ENCODE peak calls at places on chromosomes 7 and 10, in eight cellular contexts. One of them, this sample, is unnamed.

GRCh38 chr7:158821173-158822021 is 7.9 kb downstream of the ESYT2 start:
- DNase-seq in ovary: peak; percentile 36
- DNase-seq in adrenal gland: no peak
- DNase-seq in HCT116: peak; percentile 90
- DNase-seq in heart left ventricle: no peak
- DNase-seq in tibial nerve: peak; percentile 46
- DNase-seq in IMR-90: peak; percentile 75
- DNase-seq in body of pancreas: no peak
- DNase-seq in this sample: no peak

GRCh38 chr7:101395376-101395775 is 32.7 kb downstream of the COL26A1 start:
- DNase-seq in HCT116: no peak
- DNase-seq in body of pancreas: no peak
- DNase-seq in ovary: no peak
- DNase-seq in IMR-90: no peak
- DNase-seq in tibial nerve: no peak
- DNase-seq in heart left ventricle: no peak
- DNase-seq in adrenal gland: no peak
- DNase-seq in this sample: no peak

GRCh38 chr7:158248816-158249215 is 338.8 kb downstream of the PTPRN2 start:
- DNase-seq in adrenal gland: no peak
- DNase-seq in HCT116: no peak
- DNase-seq in body of pancreas: no peak
- DNase-seq in heart left ventricle: no peak
- DNase-seq in IMR-90: no peak
- DNase-seq in tibial nerve: no peak
- DNase-seq in ovary: peak; percentile 3
- DNase-seq in this sample: no peak

GRCh38 chr7:47389171-47389922 is 192.6 kb downstream of the TNS3 start:
- DNase-seq in ovary: no peak
- DNase-seq in adrenal gland: peak; percentile 7
- DNase-seq in tibial nerve: no peak
- DNase-seq in HCT116: no peak
- DNase-seq in body of pancreas: no peak
- DNase-seq in IMR-90: no peak
- DNase-seq in heart left ventricle: no peak
- DNase-seq in this sample: no peak

GRCh38 chr10:113093188-113094113 is 143.4 kb downstream of the TCF7L2 start:
- DNase-seq in ovary: no peak
- DNase-seq in IMR-90: peak; percentile 77
- DNase-seq in tibial nerve: no peak
- DNase-seq in body of pancreas: peak; percentile 45
- DNase-seq in HCT116: peak; percentile 87
- DNase-seq in heart left ventricle: no peak
- DNase-seq in adrenal gland: no peak
- DNase-seq in this sample: peak; percentile 34

GRCh38 chr7:28104811-28105210 is 75.8 kb downstream of the JAZF1 start:
- DNase-seq in ovary: no peak
- DNase-seq in IMR-90: no peak
- DNase-seq in HCT116: no peak
- DNase-seq in heart left ventricle: no peak
- DNase-seq in adrenal gland: no peak
- DNase-seq in tibial nerve: no peak
- DNase-seq in body of pancreas: no peak
- DNase-seq in this sample: no peak

GRCh38 chr10:78420946-78421732 is 387.5 kb downstream of the RPS24 start:
- DNase-seq in tibial nerve: no peak
- DNase-seq in ovary: no peak
- DNase-seq in body of pancreas: peak; percentile 4
- DNase-seq in IMR-90: no peak
- DNase-seq in HCT116: no peak
- DNase-seq in adrenal gland: no peak
- DNase-seq in heart left ventricle: no peak
- DNase-seq in this sample: no peak

GRCh38 chr10:128867819-128868218 is 599.2 kb upstream of the MGMT start:
- DNase-seq in heart left ventricle: no peak
- DNase-seq in HCT116: no peak
- DNase-seq in ovary: no peak
- DNase-seq in IMR-90: no peak
- DNase-seq in body of pancreas: no peak
- DNase-seq in adrenal gland: no peak
- DNase-seq in tibial nerve: no peak
- DNase-seq in this sample: no peak

GRCh38 chr7:111852081-111852480 is 289.8 kb upstream of the IMMP2L start:
- DNase-seq in HCT116: no peak
- DNase-seq in adrenal gland: no peak
- DNase-seq in tibial nerve: no peak
- DNase-seq in ovary: no peak
- DNase-seq in heart left ventricle: no peak
- DNase-seq in IMR-90: no peak
- DNase-seq in body of pancreas: no peak
- DNase-seq in this sample: no peak

GRCh38 chr10:62502995-62503613 is 128.9 kb downstream of the ZNF365 start:
- DNase-seq in IMR-90: no peak
- DNase-seq in tibial nerve: peak; percentile 28
- DNase-seq in heart left ventricle: no peak
- DNase-seq in body of pancreas: no peak
- DNase-seq in HCT116: no peak
- DNase-seq in adrenal gland: no peak
- DNase-seq in ovary: no peak
- DNase-seq in this sample: no peak

GRCh38 chr10:67884842-67885680 is 605 bp downstream of the SIRT1 start:
- DNase-seq in IMR-90: peak; percentile 63
- DNase-seq in adrenal gland: peak; percentile 85
- DNase-seq in heart left ventricle: peak; percentile 84
- DNase-seq in HCT116: peak; percentile 18
- DNase-seq in body of pancreas: peak; percentile 86
- DNase-seq in tibial nerve: peak; percentile 67
- DNase-seq in ovary: peak; percentile 81
- DNase-seq in this sample: peak; percentile 82

GRCh38 chr7:16399916-16400895 is 21.1 kb downstream of the CRPPA start:
- DNase-seq in ovary: no peak
- DNase-seq in body of pancreas: no peak
- DNase-seq in IMR-90: peak; percentile 2
- DNase-seq in adrenal gland: no peak
- DNase-seq in HCT116: no peak
- DNase-seq in heart left ventricle: no peak
- DNase-seq in tibial nerve: no peak
- DNase-seq in this sample: no peak

GRCh38 chr7:77935652-77936348 is 137.2 kb downstream of the PHTF2 start:
- DNase-seq in heart left ventricle: no peak
- DNase-seq in IMR-90: no peak
- DNase-seq in body of pancreas: no peak
- DNase-seq in HCT116: no peak
- DNase-seq in adrenal gland: no peak
- DNase-seq in ovary: no peak
- DNase-seq in tibial nerve: no peak
- DNase-seq in this sample: no peak

GRCh38 chr7:80060218-80060806 is 74.3 kb upstream of the GNAI1 start:
- DNase-seq in heart left ventricle: no peak
- DNase-seq in ovary: no peak
- DNase-seq in tibial nerve: no peak
- DNase-seq in adrenal gland: no peak
- DNase-seq in HCT116: peak; percentile 63
- DNase-seq in body of pancreas: no peak
- DNase-seq in IMR-90: peak; percentile 82
- DNase-seq in this sample: no peak

GRCh38 chr7:39130740-39131538 is 153.2 kb downstream of the POU6F2 start:
- DNase-seq in ovary: no peak
- DNase-seq in adrenal gland: no peak
- DNase-seq in HCT116: no peak
- DNase-seq in IMR-90: no peak
- DNase-seq in body of pancreas: peak; percentile 35
- DNase-seq in heart left ventricle: no peak
- DNase-seq in tibial nerve: no peak
- DNase-seq in this sample: no peak

GRCh38 chr7:45053401-45053800 is 35.4 kb downstream of the NACAD start:
- DNase-seq in ovary: no peak
- DNase-seq in IMR-90: no peak
- DNase-seq in body of pancreas: no peak
- DNase-seq in heart left ventricle: no peak
- DNase-seq in tibial nerve: no peak
- DNase-seq in HCT116: no peak
- DNase-seq in adrenal gland: no peak
- DNase-seq in this sample: no peak

GRCh38 chr10:119026301-119027110 is 3.0 kb upstream of the NANOS1 start:
- DNase-seq in tibial nerve: no peak
- DNase-seq in IMR-90: no peak
- DNase-seq in adrenal gland: no peak
- DNase-seq in body of pancreas: no peak
- DNase-seq in ovary: no peak
- DNase-seq in HCT116: no peak
- DNase-seq in heart left ventricle: no peak
- DNase-seq in this sample: no peak

GRCh38 chr7:8261711-8262695 is at the start of gene ICA1:
- DNase-seq in IMR-90: no peak
- DNase-seq in tibial nerve: peak; percentile 6
- DNase-seq in heart left ventricle: peak; percentile 83
- DNase-seq in body of pancreas: peak; percentile 87
- DNase-seq in adrenal gland: peak; percentile 35
- DNase-seq in ovary: peak; percentile 41
- DNase-seq in HCT116: no peak
- DNase-seq in this sample: peak; percentile 83
- TF ChIP-seq POLR2A in IMR-90: no peak
- TF ChIP-seq POLR2A in tibial nerve: peak; percentile 25
- TF ChIP-seq POLR2A in heart left ventricle: no peak
- TF ChIP-seq POLR2A in body of pancreas: peak; percentile 79
- TF ChIP-seq POLR2A in adrenal gland: peak; percentile 18
- TF ChIP-seq POLR2A in ovary: no peak
- TF ChIP-seq POLR2A in HCT116: no peak
- TF ChIP-seq POLR2A in this sample: peak; percentile 53

GRCh38 chr10:35611750-35612149 is 6.6 kb downstream of the GJD4 start:
- DNase-seq in ovary: no peak
- DNase-seq in adrenal gland: no peak
- DNase-seq in HCT116: no peak
- DNase-seq in tibial nerve: no peak
- DNase-seq in IMR-90: no peak
- DNase-seq in body of pancreas: no peak
- DNase-seq in heart left ventricle: no peak
- DNase-seq in this sample: no peak
- H3K27me3 ChIP-seq in ovary: no peaks in the 10 kb centered on the region
- H3K27me3 ChIP-seq in adrenal gland: peaks cover 15% of the 10 kb centered on the region
- H3K27me3 ChIP-seq in HCT116: peaks cover 38% of the 10 kb centered on the region
- H3K27me3 ChIP-seq in tibial nerve: no peaks in the 10 kb centered on the region
- H3K27me3 ChIP-seq in IMR-90: peaks cover 31% of the 10 kb centered on the region
- H3K27me3 ChIP-seq in body of pancreas: peaks cover 10% of the 10 kb centered on the region
- H3K27me3 ChIP-seq in heart left ventricle: no peaks in the 10 kb centered on the region
- H3K27me3 ChIP-seq in this sample: peaks cover 5% of the 10 kb centered on the region

DNA sequence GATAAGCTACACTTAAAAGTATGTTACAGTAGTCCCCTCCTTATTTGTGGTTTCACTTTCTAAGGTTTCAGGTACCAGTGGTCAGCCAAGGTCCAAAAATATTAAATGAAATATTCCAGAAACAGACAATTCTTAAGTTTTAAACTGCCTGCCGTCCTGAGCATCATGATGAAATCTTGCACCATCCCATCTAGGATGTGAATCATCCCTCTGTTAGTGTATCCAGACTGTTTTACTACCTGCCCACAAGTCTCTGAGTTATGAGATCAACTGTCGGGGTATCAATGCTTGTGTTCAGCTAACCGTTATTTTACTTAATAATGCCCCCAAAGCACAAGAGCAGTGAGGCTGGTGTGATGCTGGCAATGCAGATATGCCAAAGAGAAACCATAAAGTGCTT is 11.4 kb downstream of the KDM7A start:
- DNase-seq in adrenal gland: no peak
- DNase-seq in ovary: no peak
- DNase-seq in HCT116: peak; percentile 35
- DNase-seq in tibial nerve: no peak
- DNase-seq in heart left ventricle: no peak
- DNase-seq in IMR-90: peak; percentile 89
- DNase-seq in body of pancreas: no peak
- DNase-seq in this sample: no peak
- H3K4me1 ChIP-seq in adrenal gland: peaks cover 13% of the 10 kb centered on the region
- H3K4me1 ChIP-seq in ovary: peaks cover 2% of the 10 kb centered on the region
- H3K4me1 ChIP-seq in HCT116: peaks cover 8% of the 10 kb centered on the region
- H3K4me1 ChIP-seq in tibial nerve: peaks cover 9% of the 10 kb centered on the region
- H3K4me1 ChIP-seq in heart left ventricle: peaks cover 28% of the 10 kb centered on the region
- H3K4me1 ChIP-seq in IMR-90: peaks cover 2% of the 10 kb centered on the region
- H3K4me1 ChIP-seq in body of pancreas: peaks cover 33% of the 10 kb centered on the region
- H3K4me1 ChIP-seq in this sample: no peaks in the 10 kb centered on the region

GRCh38 chr10:101032637-101033201 is 1.7 kb downstream of the SFXN3 start:
- DNase-seq in adrenal gland: peak; percentile 83
- DNase-seq in ovary: peak; percentile 67
- DNase-seq in tibial nerve: peak; percentile 65
- DNase-seq in HCT116: peak; percentile 60
- DNase-seq in body of pancreas: peak; percentile 74
- DNase-seq in IMR-90: peak; percentile 91
- DNase-seq in heart left ventricle: peak; percentile 78
- DNase-seq in this sample: no peak

GRCh38 chr10:101030492-101031127 is 319 bp downstream of the PDZD7 start:
- DNase-seq in IMR-90: no peak
- DNase-seq in tibial nerve: no peak
- DNase-seq in adrenal gland: no peak
- DNase-seq in body of pancreas: no peak
- DNase-seq in HCT116: no peak
- DNase-seq in ovary: no peak
- DNase-seq in heart left ventricle: no peak
- DNase-seq in this sample: no peak

GRCh38 chr10:101031128-101031795 is at the start of the genes PDZD7 and SFXN3:
- DNase-seq in adrenal gland: peak; percentile 96
- DNase-seq in tibial nerve: peak; percentile 95
- DNase-seq in body of pancreas: peak; percentile 97
- DNase-seq in HCT116: peak; percentile 94
- DNase-seq in heart left ventricle: peak; percentile 98
- DNase-seq in IMR-90: peak; percentile 91
- DNase-seq in ovary: peak; percentile 98
- DNase-seq in this sample: peak; percentile 99

GRCh38 chr10:101029520-101030309 is 1.2 kb downstream of the PDZD7 start:
- DNase-seq in heart left ventricle: no peak
- DNase-seq in tibial nerve: no peak
- DNase-seq in adrenal gland: no peak
- DNase-seq in body of pancreas: no peak
- DNase-seq in IMR-90: no peak
- DNase-seq in ovary: no peak
- DNase-seq in HCT116: no peak
- DNase-seq in this sample: no peak

DNA sequence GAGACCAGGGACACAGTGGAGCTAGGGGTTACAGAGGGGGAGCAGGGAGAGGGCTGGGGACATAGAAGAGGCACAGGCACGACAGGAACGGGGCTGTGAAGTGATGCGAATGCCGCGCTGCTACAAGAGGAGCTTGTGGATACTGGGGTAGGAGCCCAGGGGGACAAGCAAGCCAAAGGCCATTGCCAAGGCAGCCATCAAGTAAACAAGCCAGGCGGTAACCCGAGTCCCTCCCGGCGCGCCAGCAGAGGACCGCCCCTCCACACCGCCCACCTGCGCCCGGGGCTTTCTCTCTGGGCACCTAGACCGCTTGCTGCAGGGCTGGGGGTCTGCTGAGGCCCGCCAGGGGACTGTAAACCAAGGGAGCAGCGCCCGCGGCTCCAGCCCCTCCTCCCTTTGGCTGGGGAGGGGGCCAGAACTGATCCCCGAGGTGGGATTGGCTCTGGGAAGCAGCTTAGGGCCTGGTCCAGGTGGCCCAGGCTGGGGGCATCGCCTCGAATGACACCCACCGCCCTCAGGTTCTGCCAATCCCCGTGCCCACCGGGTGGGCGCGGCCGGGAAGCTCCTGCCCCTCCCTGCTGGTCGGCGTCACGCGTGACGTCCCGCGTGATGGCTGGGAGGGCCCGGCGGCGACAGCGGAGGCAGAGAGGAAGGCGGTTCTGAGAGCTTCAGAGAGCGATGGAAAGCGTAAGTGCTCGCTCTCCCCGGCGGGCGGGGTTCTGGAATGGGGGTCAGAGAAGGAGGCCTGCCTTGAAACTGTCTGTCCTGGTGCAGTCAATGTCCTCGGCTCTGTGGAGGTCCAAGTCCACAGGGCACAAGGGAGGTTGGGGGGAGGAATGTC is 982 bp downstream of the SFXN3 start:
- DNase-seq in tibial nerve: peak; percentile 73
- DNase-seq in heart left ventricle: peak; percentile 89
- DNase-seq in HCT116: no peak
- DNase-seq in ovary: peak; percentile 82
- DNase-seq in body of pancreas: peak; percentile 75
- DNase-seq in IMR-90: peak; percentile 63
- DNase-seq in adrenal gland: peak; percentile 77
- DNase-seq in this sample: peak; percentile 71
- TF ChIP-seq POLR2A in tibial nerve: peak; percentile 88
- TF ChIP-seq POLR2A in heart left ventricle: no peak
- TF ChIP-seq POLR2A in HCT116: peak; percentile 40
- TF ChIP-seq POLR2A in ovary: peak; percentile 46
- TF ChIP-seq POLR2A in body of pancreas: no peak
- TF ChIP-seq POLR2A in IMR-90: no peak
- TF ChIP-seq POLR2A in adrenal gland: peak; percentile 67
- TF ChIP-seq POLR2A in this sample: peak; percentile 45